ENCODE peak calls at places on chromosomes 2 and 18, in six cellular contexts. L is HFF-Myc, Y is MCF 10A, E is H9, M is HFFc6, T is GM12864. R is an unnamed sample.

GRCh38 chr2:42132966-42133641 is 36.0 kb upstream of the EML4 start:
- DNase-seq in E (peak), L (peak), Y (peak), M (peak), T (peak), R (no peak)

GRCh38 chr2:141555876-141556470 is 574.8 kb downstream of the LRP1B start:
- DNase-seq in Y (no peak), M (no peak), L (no peak), E (no peak), T (no peak), R (no peak)

GRCh38 chr18:74113711-74114110 is 33.9 kb downstream of the FBXO15 start:
- DNase-seq in T (no peak), L (no peak), E (no peak), Y (no peak), M (no peak), R (no peak)

GRCh38 chr2:133213651-133214050 is 354.6 kb downstream of the NCKAP5 start:
- DNase-seq in M (no peak), Y (no peak), T (no peak), E (no peak), L (no peak), R (no peak)

GRCh38 chr2:217459675-217460405 is 543.0 kb downstream of the TNS1 start:
- DNase-seq in Y (no peak), E (no peak), M (peak), L (no peak), T (no peak), R (no peak)

GRCh38 chr2:147095376-147095775 is 749.5 kb upstream of the ACVR2A start:
- DNase-seq in T (no peak), Y (no peak), L (no peak), M (no peak), E (no peak), R (no peak)

GRCh38 chr18:23703987-23704384 is 14.7 kb downstream of the LAMA3 start:
- DNase-seq in E (no peak), M (no peak), L (no peak), T (no peak), Y (no peak), R (no peak)

GRCh38 chr2:63078852-63079606 is 28.4 kb downstream of the OTX1 start:
- DNase-seq in M (peak), Y (peak), E (peak), L (no peak), T (no peak), R (no peak)

GRCh38 chr18:35827275-35827929 is 145.1 kb upstream of the RMP24 start:
- DNase-seq in E (peak), T (no peak), L (no peak), M (no peak), Y (no peak), R (no peak)

GRCh38 chr2:137228566-137228965 is 463.2 kb downstream of the THSD7B start:
- DNase-seq in T (no peak), E (no peak), L (peak), M (peak), Y (peak), R (no peak)

GRCh38 chr2:216695401-216695821 is at the start of gene IGFBP5:
- DNase-seq in Y (peak), L (peak), M (peak), E (peak), T (no peak), R (no peak)

GRCh38 chr2:224379986-224380385 is 21.9 kb downstream of the FAM124B start:
- DNase-seq in E (no peak), L (no peak), M (no peak), Y (no peak), T (no peak), R (no peak)

GRCh38 chr18:36593001-36593400 is 235.8 kb downstream of the TPGS2 start:
- DNase-seq in L (no peak), T (no peak), Y (peak), M (peak), E (no peak), R (no peak)

GRCh38 chr2:233124449-233125080 is 64.4 kb downstream of the INPP5D start:
- DNase-seq in T (peak), L (no peak), M (no peak), E (no peak), Y (no peak), R (no peak)

GRCh38 chr18:2655954-2656236 is 369 bp downstream of the SMCHD1 start:
- DNase-seq in E (no peak), M (no peak), L (no peak), Y (no peak), T (no peak), R (no peak)

GRCh38 chr2:43276962-43277383 is 50.6 kb upstream of the ZFP36L2 start:
- DNase-seq in T (no peak), M (no peak), L (no peak), Y (peak), E (no peak), R (no peak)

GRCh38 chr2:108853421-108853820 is 66.8 kb downstream of the CCDC138 start:
- DNase-seq in M (peak), L (no peak), Y (no peak), T (no peak), E (no peak), R (no peak)

GRCh38 chr2:118983133-118983532 is 41.1 kb downstream of the MARCO start:
- DNase-seq in E (no peak), M (no peak), L (no peak), Y (no peak), T (no peak), R (no peak)

GRCh38 chr2:273338-273737 is 8.6 kb downstream of the ACP1 start:
- DNase-seq in L (no peak), T (no peak), Y (no peak), E (no peak), M (no peak), R (no peak)

GRCh38 chr18:44839239-44839666 is 158.6 kb downstream of the SETBP1 start:
- DNase-seq in L (no peak), T (peak), M (no peak), E (peak), Y (peak), R (no peak)

GRCh38 chr2:84855730-84856129 is 25.2 kb downstream of the TRABD2A start:
- DNase-seq in T (no peak), E (peak), L (no peak), Y (no peak), M (no peak), R (no peak)

GRCh38 chr2:178397002-178397605 is 53.9 kb downstream of the PRKRA start:
- DNase-seq in L (no peak), M (peak), E (no peak), T (peak), Y (peak), R (no peak)

GRCh38 chr18:13547347-13547746 is 179.0 kb downstream of the FAM210A start:
- DNase-seq in E (no peak), T (no peak), M (no peak), L (no peak), Y (no peak), R (no peak)

GRCh38 chr2:15038373-15039364 is 406.2 kb downstream of the LRATD1 start:
- DNase-seq in Y (no peak), T (no peak), M (no peak), E (no peak), L (no peak), R (no peak)

DNA sequence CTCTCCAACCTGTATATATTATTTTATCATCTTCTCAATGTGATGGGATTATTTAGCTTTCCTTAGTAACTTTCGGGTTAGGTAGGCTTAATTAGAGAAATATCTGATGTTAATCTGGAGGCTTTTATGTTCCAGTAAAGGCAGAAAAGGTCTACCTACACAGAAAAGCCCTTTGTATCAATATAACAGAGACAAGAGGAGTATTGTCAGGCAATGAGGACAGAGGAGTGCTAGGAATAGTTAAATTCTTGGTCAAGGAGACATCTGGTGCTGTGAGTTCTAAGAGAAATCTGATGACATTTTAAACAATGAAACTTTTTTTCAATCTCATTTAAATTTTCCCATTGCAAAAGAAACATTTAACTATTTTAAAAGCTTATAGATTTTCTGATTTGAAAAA is 36.1 kb downstream of the DPP4 start:
- DNase-seq in M (no peak), T (no peak), L (no peak), E (no peak), Y (no peak), R (no peak)
- TF ChIP-seq CTCF in M (no peak), T (no peak), L (no peak), E (no peak), Y (no peak), R (no peak)

GRCh38 chr2:168596881-168597280 is 140.8 kb downstream of the CERS6 start:
- DNase-seq in M (no peak), T (no peak), Y (peak), L (no peak), E (no peak), R (no peak)
- TF ChIP-seq CTCF in M (no peak), T (no peak), Y (no peak), L (no peak), E (no peak), R (no peak)

GRCh38 chr18:70461323-70462077 is 172.7 kb downstream of the SOCS6 start:
- DNase-seq in M (no peak), Y (no peak), T (no peak), E (no peak), L (no peak), R (no peak)

GRCh38 chr18:70462078-70462439 is 173.2 kb downstream of the SOCS6 start:
- DNase-seq in L (no peak), Y (no peak), E (no peak), T (no peak), M (no peak), R (no peak)

GRCh38 chr18:70468861-70469570 is 180.2 kb downstream of the SOCS6 start:
- DNase-seq in Y (no peak), E (no peak), M (no peak), T (no peak), L (no peak), R (no peak)

GRCh38 chr18:70463085-70463484 is 174.2 kb downstream of the SOCS6 start:
- DNase-seq in M (no peak), E (no peak), L (no peak), T (no peak), Y (no peak), R (no peak)

GRCh38 chr18:70464343-70465114 is 175.7 kb downstream of the SOCS6 start:
- DNase-seq in E (peak), M (peak), L (no peak), T (no peak), Y (peak), R (peak)
- TF ChIP-seq CTCF in E (peak), M (peak), L (peak), T (no peak), Y (peak), R (peak)

GRCh38 chr2:47006374-47007220 is 91.0 kb upstream of the MCFD2 start:
- DNase-seq in M (no peak), E (no peak), T (no peak), L (no peak), Y (no peak), R (no peak)
- TF ChIP-seq CTCF in M (peak), E (no peak), T (no peak), L (no peak), Y (no peak), R (no peak)

GRCh38 chr18:50982802-50983179 is 15.0 kb downstream of the ELAC1 start:
- DNase-seq in Y (no peak), M (no peak), E (no peak), L (no peak), T (no peak), R (no peak)
- TF ChIP-seq CTCF in Y (no peak), M (peak), E (no peak), L (peak), T (no peak), R (no peak)

DNA sequence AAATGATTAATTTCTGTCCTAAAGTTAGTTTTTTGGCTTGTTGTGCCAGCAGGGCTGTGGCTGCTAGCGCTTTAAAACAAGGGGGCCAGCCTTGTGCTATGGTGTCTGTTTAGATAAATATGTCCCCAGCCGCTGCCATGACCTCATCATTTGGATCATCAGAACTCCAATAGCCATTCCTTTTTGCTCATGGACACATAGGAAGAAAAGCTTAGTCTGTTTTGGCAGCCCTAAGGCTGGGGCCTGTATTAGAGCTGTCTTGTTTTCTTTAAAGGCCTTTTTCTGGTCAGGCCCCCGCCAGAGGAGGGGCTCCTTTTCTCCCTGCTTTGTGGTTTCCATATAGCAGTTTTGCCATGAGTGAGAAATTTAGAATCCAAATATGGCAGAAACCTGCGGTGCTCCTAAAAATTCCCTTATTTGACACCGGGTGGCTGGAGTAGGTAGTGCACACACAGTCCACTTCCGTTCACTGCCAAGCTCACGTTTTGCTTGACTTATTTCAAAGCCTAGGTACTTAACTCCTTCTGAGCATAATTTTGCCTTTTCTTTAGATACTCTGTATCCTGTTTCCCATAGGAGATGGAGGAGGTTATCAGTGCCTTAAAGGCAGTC is 60.4 kb upstream of the SLC35G4 start:
- DNase-seq in L (no peak), M (no peak), Y (no peak), E (no peak), T (no peak), R (no peak)
- TF ChIP-seq CTCF in L (no peak), M (peak), Y (no peak), E (no peak), T (no peak), R (no peak)